ENCODE peak calls at places on chromosomes 3 and 15, in five cellular contexts. One of them, this sample, is unnamed.
A peak's percentile ranks its signal among the peaks of the same experiment; 100 is the strongest.

GRCh38 chr3:17044844-17045243 is 160.1 kb downstream of the PLCL2 start:
- DNase-seq in K562: no peak
- DNase-seq in IMR-90: no peak
- DNase-seq in SK-N-SH: no peak
- DNase-seq in GM12878: no peak
- DNase-seq in this sample: no peak

GRCh38 chr15:48722764-48723661 is 77.5 kb upstream of the FBN1 start:
- DNase-seq in K562: no peak
- DNase-seq in IMR-90: peak; percentile 94
- DNase-seq in SK-N-SH: no peak
- DNase-seq in GM12878: no peak
- DNase-seq in this sample: peak; percentile 79

GRCh38 chr15:80182611-80183210 is 29.9 kb downstream of the FAH start:
- DNase-seq in K562: no peak
- DNase-seq in IMR-90: peak; percentile 89
- DNase-seq in SK-N-SH: no peak
- DNase-seq in GM12878: no peak
- DNase-seq in this sample: no peak

GRCh38 chr3:44136421-44136820 is 105.3 kb upstream of the TOPAZ1 start:
- DNase-seq in K562: no peak
- DNase-seq in IMR-90: no peak
- DNase-seq in SK-N-SH: no peak
- DNase-seq in GM12878: no peak
- DNase-seq in this sample: no peak

GRCh38 chr3:101388706-101389105 is 68.3 kb upstream of the IMPG2 start:
- DNase-seq in K562: no peak
- DNase-seq in IMR-90: no peak
- DNase-seq in SK-N-SH: no peak
- DNase-seq in GM12878: no peak
- DNase-seq in this sample: no peak

GRCh38 chr15:74780983-74781672 is 752 bp upstream of the CSK start:
- DNase-seq in K562: no peak
- DNase-seq in IMR-90: peak; percentile 28
- DNase-seq in SK-N-SH: no peak
- DNase-seq in GM12878: no peak
- DNase-seq in this sample: no peak

GRCh38 chr3:53169832-53170324 is 8.9 kb downstream of the PRKCD start:
- DNase-seq in K562: no peak
- DNase-seq in IMR-90: no peak
- DNase-seq in SK-N-SH: no peak
- DNase-seq in GM12878: no peak
- DNase-seq in this sample: no peak

GRCh38 chr3:40130721-40131120 is 178.8 kb upstream of the EIF1B start:
- DNase-seq in K562: no peak
- DNase-seq in IMR-90: no peak
- DNase-seq in SK-N-SH: no peak
- DNase-seq in GM12878: no peak
- DNase-seq in this sample: no peak

GRCh38 chr15:69999392-70000085 is 98.2 kb downstream of the TLE3 start:
- DNase-seq in K562: no peak
- DNase-seq in IMR-90: no peak
- DNase-seq in SK-N-SH: no peak
- DNase-seq in GM12878: no peak
- DNase-seq in this sample: no peak

GRCh38 chr3:145134738-145135137 is 1026.2 kb downstream of the PLOD2 start:
- DNase-seq in K562: no peak
- DNase-seq in IMR-90: no peak
- DNase-seq in SK-N-SH: no peak
- DNase-seq in GM12878: no peak
- DNase-seq in this sample: no peak

GRCh38 chr3:157542711-157543485 is 39.7 kb upstream of the VEPH1 start:
- DNase-seq in K562: no peak
- DNase-seq in IMR-90: peak; percentile 45
- DNase-seq in SK-N-SH: peak; percentile 89
- DNase-seq in GM12878: no peak
- DNase-seq in this sample: peak; percentile 48

GRCh38 chr3:133821767-133822638 is 16.4 kb downstream of the SRPRB start:
- DNase-seq in K562: peak; percentile 24
- DNase-seq in IMR-90: peak; percentile 80
- DNase-seq in SK-N-SH: no peak
- DNase-seq in GM12878: no peak
- DNase-seq in this sample: no peak

GRCh38 chr3:105367063-105367405 is 325 bp downstream of the ALCAM start:
- DNase-seq in K562: no peak
- DNase-seq in IMR-90: no peak
- DNase-seq in SK-N-SH: peak; percentile 47
- DNase-seq in GM12878: no peak
- DNase-seq in this sample: peak; percentile 18

GRCh38 chr3:72844436-72844999 is 3.7 kb downstream of the SHQ1 start:
- DNase-seq in K562: no peak
- DNase-seq in IMR-90: peak; percentile 15
- DNase-seq in SK-N-SH: no peak
- DNase-seq in GM12878: no peak
- DNase-seq in this sample: no peak

GRCh38 chr3:107740992-107741896 is 218.5 kb downstream of the BBX start:
- DNase-seq in K562: no peak
- DNase-seq in IMR-90: peak; percentile 45
- DNase-seq in SK-N-SH: no peak
- DNase-seq in GM12878: no peak
- DNase-seq in this sample: no peak

GRCh38 chr3:99943931-99944761 is 126.5 kb downstream of the CMSS1 start:
- DNase-seq in K562: no peak
- DNase-seq in IMR-90: peak; percentile 47
- DNase-seq in SK-N-SH: no peak
- DNase-seq in GM12878: no peak
- DNase-seq in this sample: no peak

GRCh38 chr3:8458711-8459110 is 42.9 kb upstream of the LMCD1 start:
- DNase-seq in K562: no peak
- DNase-seq in IMR-90: peak; percentile 95
- DNase-seq in SK-N-SH: no peak
- DNase-seq in GM12878: no peak
- DNase-seq in this sample: no peak

GRCh38 chr3:22885574-22886348 is 317.4 kb upstream of the UBE2E2 start:
- DNase-seq in K562: no peak
- DNase-seq in IMR-90: no peak
- DNase-seq in SK-N-SH: no peak
- DNase-seq in GM12878: no peak
- DNase-seq in this sample: no peak

GRCh38 chr3:63970596-63971468 is 52.5 kb downstream of the PSMD6 start:
- DNase-seq in K562: peak; percentile 9
- DNase-seq in IMR-90: no peak
- DNase-seq in SK-N-SH: no peak
- DNase-seq in GM12878: no peak
- DNase-seq in this sample: no peak

GRCh38 chr3:4752201-4753072 is 226.8 kb upstream of the BHLHE40 start:
- DNase-seq in K562: peak; percentile 51
- DNase-seq in IMR-90: peak; percentile 10
- DNase-seq in SK-N-SH: no peak
- DNase-seq in GM12878: no peak
- DNase-seq in this sample: peak; percentile 75

GRCh38 chr3:141460097-141460704 is 26.6 kb upstream of the RASA2 start:
- DNase-seq in K562: peak; percentile 79
- DNase-seq in IMR-90: peak; percentile 85
- DNase-seq in SK-N-SH: peak; percentile 84
- DNase-seq in GM12878: no peak
- DNase-seq in this sample: peak; percentile 86

GRCh38 chr15:56467626-56468025 is 2.7 kb upstream of the MNS1 start:
- DNase-seq in K562: no peak
- DNase-seq in IMR-90: no peak
- DNase-seq in SK-N-SH: no peak
- DNase-seq in GM12878: no peak
- DNase-seq in this sample: no peak

GRCh38 chr15:80403712-80404056 is 498 bp upstream of the ARNT2 start:
- DNase-seq in K562: no peak
- DNase-seq in IMR-90: no peak
- DNase-seq in SK-N-SH: no peak
- DNase-seq in GM12878: no peak
- DNase-seq in this sample: peak; percentile 58

GRCh38 chr3:120177907-120178306 is 83.7 kb upstream of the GSK3B start:
- DNase-seq in K562: no peak
- DNase-seq in IMR-90: no peak
- DNase-seq in SK-N-SH: no peak
- DNase-seq in GM12878: no peak
- DNase-seq in this sample: peak; percentile 60

GRCh38 chr15:92840149-92840548 is 60.0 kb upstream of the CHD2 start:
- DNase-seq in K562: no peak
- DNase-seq in IMR-90: no peak
- DNase-seq in SK-N-SH: no peak
- DNase-seq in GM12878: no peak
- DNase-seq in this sample: no peak

GRCh38 chr3:41404601-41405000 is 205.3 kb downstream of the CTNNB1 start:
- DNase-seq in K562: no peak
- DNase-seq in IMR-90: no peak
- DNase-seq in SK-N-SH: no peak
- DNase-seq in GM12878: no peak
- DNase-seq in this sample: no peak

GRCh38 chr15:66886686-66887273 is 178.6 kb upstream of the SMAD3 start:
- DNase-seq in K562: no peak
- DNase-seq in IMR-90: no peak
- DNase-seq in SK-N-SH: no peak
- DNase-seq in GM12878: no peak
- DNase-seq in this sample: no peak

GRCh38 chr15:64740361-64741170 is 34.8 kb downstream of the RBPMS2 start:
- DNase-seq in K562: peak; percentile 44
- DNase-seq in IMR-90: peak; percentile 77
- DNase-seq in SK-N-SH: peak; percentile 42
- DNase-seq in GM12878: no peak
- DNase-seq in this sample: peak; percentile 41

GRCh38 chr3:172953576-172953975 is 187.5 kb downstream of the SPATA16 start:
- DNase-seq in K562: no peak
- DNase-seq in IMR-90: no peak
- DNase-seq in SK-N-SH: no peak
- DNase-seq in GM12878: no peak
- DNase-seq in this sample: no peak

GRCh38 chr3:120170223-120170622 is 76.0 kb upstream of the GSK3B start:
- DNase-seq in K562: no peak
- DNase-seq in IMR-90: peak; percentile 85
- DNase-seq in SK-N-SH: no peak
- DNase-seq in GM12878: no peak
- DNase-seq in this sample: peak; percentile 31

DNA sequence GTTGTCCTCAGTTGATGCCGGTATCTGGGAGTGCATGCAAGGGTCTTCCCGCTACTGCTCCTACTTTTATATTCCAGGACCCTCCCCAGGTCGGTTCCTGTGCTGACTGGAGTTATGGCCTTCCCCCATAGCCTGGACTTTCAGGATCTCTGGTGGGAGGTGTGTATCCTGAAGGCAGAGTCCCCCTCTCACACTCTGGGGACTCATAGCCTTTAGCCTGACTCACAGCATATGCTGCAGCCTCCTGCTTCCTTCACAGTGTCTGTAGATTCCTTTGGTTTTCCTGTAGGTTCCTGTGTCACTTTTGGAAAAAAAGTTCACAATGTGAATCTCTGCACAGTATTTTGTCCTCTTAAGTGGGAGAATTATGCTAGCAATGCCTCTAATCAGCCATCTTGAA is 180.6 kb upstream of the RBMS3 start:
- DNase-seq in K562: no peak
- DNase-seq in IMR-90: peak; percentile 34
- DNase-seq in SK-N-SH: no peak
- DNase-seq in GM12878: no peak
- DNase-seq in this sample: no peak
- TF ChIP-seq RCOR1 in K562: no peak
- TF ChIP-seq RCOR1 in IMR-90: no peak
- TF ChIP-seq RCOR1 in SK-N-SH: no peak
- TF ChIP-seq RCOR1 in GM12878: no peak
- TF ChIP-seq RCOR1 in this sample: no peak

GRCh38 chr15:41971089-41971892 is 1.1 kb downstream of the EHD4 start:
- DNase-seq in K562: peak; percentile 60
- DNase-seq in IMR-90: peak; percentile 71
- DNase-seq in SK-N-SH: peak; percentile 72
- DNase-seq in GM12878: peak; percentile 89
- DNase-seq in this sample: peak; percentile 43

GRCh38 chr15:41971893-41972340 is 440 bp downstream of the EHD4 start:
- DNase-seq in K562: peak; percentile 56
- DNase-seq in IMR-90: no peak
- DNase-seq in SK-N-SH: peak; percentile 73
- DNase-seq in GM12878: no peak
- DNase-seq in this sample: no peak

GRCh38 chr15:41969851-41970431 is 2.4 kb downstream of the EHD4 start:
- DNase-seq in K562: no peak
- DNase-seq in IMR-90: no peak
- DNase-seq in SK-N-SH: no peak
- DNase-seq in GM12878: peak; percentile 88
- DNase-seq in this sample: no peak

GRCh38 chr15:41968738-41969137 is 3.6 kb downstream of the EHD4 start:
- DNase-seq in K562: no peak
- DNase-seq in IMR-90: no peak
- DNase-seq in SK-N-SH: no peak
- DNase-seq in GM12878: peak; percentile 28
- DNase-seq in this sample: no peak

GRCh38 chr15:41970456-41970855 is 1.9 kb downstream of the EHD4 start:
- DNase-seq in K562: no peak
- DNase-seq in IMR-90: no peak
- DNase-seq in SK-N-SH: no peak
- DNase-seq in GM12878: no peak
- DNase-seq in this sample: no peak
- TF ChIP-seq RCOR1 in K562: no peak
- TF ChIP-seq RCOR1 in IMR-90: no peak
- TF ChIP-seq RCOR1 in SK-N-SH: no peak
- TF ChIP-seq RCOR1 in GM12878: no peak
- TF ChIP-seq RCOR1 in this sample: no peak

DNA sequence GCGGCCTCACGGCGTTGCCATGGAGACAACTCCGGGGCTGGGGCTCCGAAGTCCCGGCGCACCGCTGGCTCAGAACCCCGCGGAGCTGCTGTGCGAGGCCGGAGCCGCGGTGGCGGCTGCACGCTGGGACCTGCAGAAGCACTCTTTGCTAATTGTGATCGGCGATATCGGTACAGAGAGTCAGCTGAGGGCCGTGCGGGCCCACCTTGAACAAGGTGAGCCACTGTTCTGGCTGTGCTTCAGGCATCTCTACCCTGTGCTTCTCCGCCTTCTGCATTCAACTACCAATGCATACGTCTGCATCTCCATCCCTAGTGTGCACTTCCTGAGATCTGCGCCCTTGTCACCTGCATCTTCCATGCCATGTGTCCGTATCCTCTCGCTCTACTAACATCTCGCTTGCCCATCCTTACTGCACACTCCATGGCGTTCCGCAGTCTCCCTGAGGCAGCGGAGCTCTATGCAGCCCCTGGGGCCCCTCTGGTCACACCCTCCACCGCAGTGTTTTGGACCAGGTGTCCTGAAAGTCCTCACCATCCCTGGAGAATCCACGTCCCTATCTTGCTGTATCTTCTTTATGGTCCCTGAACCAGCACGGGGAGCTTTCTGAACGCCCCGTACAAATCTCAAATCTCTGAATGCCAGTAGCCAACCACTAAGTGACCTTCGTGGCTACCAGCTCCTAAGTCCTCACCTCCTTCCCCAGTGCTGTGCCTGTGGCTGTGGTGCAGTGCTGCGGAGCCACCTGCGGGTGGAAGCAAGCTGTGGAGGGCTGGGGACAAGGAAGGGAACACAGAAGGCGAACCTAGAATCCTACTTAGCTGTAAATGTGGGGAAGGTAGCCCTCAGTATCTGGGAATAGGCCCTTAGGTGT is 6.2 kb upstream of the MAP1A start:
- DNase-seq in K562: peak; percentile 43
- DNase-seq in IMR-90: no peak
- DNase-seq in SK-N-SH: peak; percentile 55
- DNase-seq in GM12878: no peak
- DNase-seq in this sample: peak; percentile 38
- TF ChIP-seq RCOR1 in K562: no peak
- TF ChIP-seq RCOR1 in IMR-90: no peak
- TF ChIP-seq RCOR1 in SK-N-SH: no peak
- TF ChIP-seq RCOR1 in GM12878: no peak
- TF ChIP-seq RCOR1 in this sample: no peak

GRCh38 chr3:106590259-106590658 is 721.4 kb upstream of the CBLB start:
- DNase-seq in K562: no peak
- DNase-seq in IMR-90: no peak
- DNase-seq in SK-N-SH: no peak
- DNase-seq in GM12878: no peak
- DNase-seq in this sample: no peak
- TF ChIP-seq RCOR1 in K562: no peak
- TF ChIP-seq RCOR1 in IMR-90: no peak
- TF ChIP-seq RCOR1 in SK-N-SH: no peak
- TF ChIP-seq RCOR1 in GM12878: no peak
- TF ChIP-seq RCOR1 in this sample: no peak